ENCODE peak calls at places on chromosome 7, in ten cellular contexts. D, V, B, L, E, T, W, J, C and M are unnamed samples.

GRCh38 chr7:88377421-88377820 is 70.7 kb upstream of the STEAP4 start:
- DNase-seq in T (no peak), W (no peak), C (peak; percentile 28), V (no peak), D (no peak), B (no peak), L (no peak), J (no peak), E (no peak), M (no peak)

GRCh38 chr7:115146148-115146547 is 224.3 kb downstream of the MDFIC start:
- DNase-seq in E (no peak), L (no peak), C (no peak), T (no peak), V (no peak), D (no peak), B (no peak), W (no peak), J (no peak), M (no peak)

GRCh38 chr7:123621707-123622106 is 20.1 kb downstream of the ASB15 start:
- DNase-seq in V (no peak), W (no peak), L (no peak), D (no peak), B (no peak), T (no peak), C (no peak), J (no peak), E (no peak), M (no peak)

GRCh38 chr7:137652721-137653120 is 194.1 kb downstream of the DGKI start:
- DNase-seq in L (no peak), E (peak; percentile 55), C (no peak), T (no peak), B (no peak), D (no peak), J (no peak), V (no peak), W (no peak), M (no peak)

GRCh38 chr7:108598153-108598552 is 28.5 kb downstream of the DNAJB9 start:
- DNase-seq in W (no peak), J (no peak), L (no peak), D (no peak), T (no peak), V (no peak), C (no peak), E (no peak), B (no peak), M (no peak)

GRCh38 chr7:151396328-151396970 is 13.4 kb downstream of the WDR86 start:
- DNase-seq in T (no peak), W (no peak), B (no peak), C (no peak), V (no peak), J (peak; percentile 44), L (no peak), E (no peak), D (no peak), M (no peak)

GRCh38 chr7:135263321-135263970 is 29.8 kb downstream of the STRA8 start:
- DNase-seq in D (peak; percentile 56), J (no peak), T (no peak), L (no peak), W (no peak), B (no peak), V (no peak), E (no peak), C (no peak), M (no peak)

GRCh38 chr7:76403780-76404494 is 5.6 kb downstream of the SSC4D start:
- DNase-seq in T (peak; percentile 42), V (no peak), W (no peak), J (no peak), L (no peak), D (no peak), E (no peak), B (no peak), C (no peak), M (no peak)

GRCh38 chr7:100583132-100584045 is 2.5 kb downstream of the LRCH4 start:
- DNase-seq in V (no peak), E (peak; percentile 53), W (peak; percentile 42), D (no peak), C (peak; percentile 61), B (no peak), T (peak; percentile 74), J (peak; percentile 88), L (no peak), M (no peak)

GRCh38 chr7:131431289-131431688 is 103.6 kb downstream of the MKLN1 start:
- DNase-seq in B (no peak), V (peak; percentile 9), E (peak; percentile 92), J (no peak), L (no peak), W (no peak), T (peak; percentile 42), D (no peak), C (no peak), M (no peak)

GRCh38 chr7:50812847-50813475 is 30.3 kb upstream of the GRB10 start:
- DNase-seq in J (peak; percentile 91), C (peak; percentile 60), L (peak; percentile 66), V (peak; percentile 34), W (no peak), D (peak; percentile 84), T (peak; percentile 47), E (peak; percentile 83), B (peak; percentile 36), M (no peak)

GRCh38 chr7:106891545-106892410 is 26.7 kb downstream of the PIK3CG start:
- DNase-seq in E (no peak), D (no peak), C (no peak), J (no peak), T (no peak), L (no peak), V (no peak), B (no peak), W (peak; percentile 57), M (no peak)
- TF ChIP-seq CTCF in E (no peak), D (no peak), C (peak; percentile 22), J (no peak), T (no peak), L (no peak), V (no peak), B (no peak), W (peak; percentile 44), M (no peak)

DNA sequence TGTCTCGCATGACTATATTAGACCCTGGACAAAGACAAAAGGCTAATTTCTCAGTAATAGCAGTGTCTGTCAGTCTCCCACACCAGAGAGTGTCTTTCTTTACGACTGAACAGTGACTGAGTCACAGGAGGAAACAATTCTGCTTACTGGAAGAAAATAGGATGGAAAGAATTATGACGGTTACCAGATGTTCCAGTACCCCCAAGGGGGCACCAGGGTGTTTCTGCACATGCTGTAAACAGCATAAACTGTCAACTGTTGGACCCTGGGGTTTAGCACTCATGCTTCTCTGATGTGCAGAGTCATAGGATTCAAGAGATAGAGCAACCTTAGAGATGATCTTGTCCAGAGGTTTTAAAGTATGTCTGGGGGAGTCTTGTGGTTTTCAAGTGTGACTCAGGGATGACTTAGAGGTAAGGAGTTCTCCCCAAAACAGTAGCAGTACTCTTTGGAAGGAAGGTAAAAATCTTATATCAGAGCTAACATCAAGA is 291.7 kb downstream of the THSD7A start:
- DNase-seq in B (no peak), J (no peak), E (peak; percentile 88), T (no peak), D (no peak), V (no peak), C (no peak), L (no peak), W (no peak), M (no peak)
- H3K27ac ChIP-seq in B (no peak overlapping the region), J (no peak overlapping the region), E (no peak overlapping the region), T (no peak overlapping the region), D (no peak overlapping the region), V (no peak overlapping the region), C (no peak overlapping the region), L (peak overlapping the region; percentile 51), W (no peak overlapping the region), M (no peak overlapping the region)

GRCh38 chr7:13420711-13421110 is 568.8 kb downstream of the ETV1 start:
- DNase-seq in D (no peak), L (no peak), E (no peak), V (no peak), C (no peak), T (no peak), B (no peak), J (no peak), W (no peak), M (no peak)

GRCh38 chr7:13416071-13416470 is 573.4 kb downstream of the ETV1 start:
- DNase-seq in C (no peak), E (no peak), T (no peak), B (no peak), V (no peak), D (no peak), W (no peak), L (no peak), J (no peak), M (no peak)

GRCh38 chr7:13414181-13414580 is 575.3 kb downstream of the ETV1 start:
- DNase-seq in D (no peak), L (no peak), B (no peak), E (no peak), W (no peak), T (no peak), C (no peak), V (no peak), J (no peak), M (no peak)

GRCh38 chr7:13414661-13415105 is 574.8 kb downstream of the ETV1 start:
- DNase-seq in D (no peak), T (no peak), C (peak; percentile 60), V (no peak), J (no peak), E (peak; percentile 62), B (no peak), L (no peak), W (peak; percentile 17), M (no peak)

GRCh38 chr7:13416544-13416943 is 572.9 kb downstream of the ETV1 start:
- DNase-seq in T (no peak), W (no peak), B (no peak), V (no peak), L (no peak), D (no peak), J (no peak), E (no peak), C (no peak), M (no peak)
- H3K9me3 ChIP-seq in T (no peaks in the 10 kb centered on the region), W (no peaks in the 10 kb centered on the region), B (no peaks in the 10 kb centered on the region), V (no peaks in the 10 kb centered on the region), L (no peaks in the 10 kb centered on the region), D (peaks cover 2% of the 10 kb centered on the region), J (peaks cover 2% of the 10 kb centered on the region), E (no peaks in the 10 kb centered on the region), C (no peaks in the 10 kb centered on the region), M (no peaks in the 10 kb centered on the region)

GRCh38 chr7:30175171-30175570 is 40.4 kb downstream of the MTURN start:
- DNase-seq in C (peak; percentile 55), D (no peak), E (no peak), J (no peak), V (no peak), L (no peak), W (no peak), B (no peak), T (no peak), M (no peak)

GRCh38 chr7:30170460-30171197 is 35.8 kb downstream of the MTURN start:
- DNase-seq in C (no peak), T (no peak), D (no peak), J (no peak), V (no peak), W (no peak), E (no peak), B (no peak), L (no peak), M (no peak)

GRCh38 chr7:30172451-30172850 is 37.7 kb downstream of the MTURN start:
- DNase-seq in B (no peak), T (no peak), C (no peak), V (no peak), D (no peak), L (no peak), W (no peak), E (no peak), J (no peak), M (no peak)

GRCh38 chr7:30171753-30172447 is 37.1 kb downstream of the MTURN start:
- DNase-seq in J (no peak), D (no peak), C (no peak), L (no peak), E (peak; percentile 41), W (no peak), T (no peak), B (no peak), V (no peak), M (no peak)

GRCh38 chr7:30173058-30173897 is 38.5 kb downstream of the MTURN start:
- DNase-seq in C (peak; percentile 73), D (peak; percentile 90), B (peak; percentile 35), W (no peak), L (peak; percentile 41), J (peak; percentile 90), V (peak; percentile 43), E (peak; percentile 86), T (peak; percentile 81), M (peak; percentile 83)
- TF ChIP-seq CTCF in C (peak; percentile 30), D (no peak), B (no peak), W (no peak), L (no peak), J (peak; percentile 21), V (no peak), E (peak; percentile 36), T (no peak), M (peak; percentile 42)